ENCODE peak calls at places on chromosomes 7 and 10, in six cellular contexts. One of them, this sample, is unnamed. For H3K4me1, the result is how much of the 10 kb centered on the place peaks cover.

GRCh38 chr7:16590424-16590823 is 55.1 kb downstream of the ANKMY2 start:
- DNase-seq in transverse colon: no peak
- DNase-seq in GM12878: no peak
- DNase-seq in prostate gland: no peak
- DNase-seq in HepG2: no peak
- DNase-seq in HCT116: no peak
- DNase-seq in this sample: no peak

GRCh38 chr10:116113721-116114501 is 159.1 kb downstream of the GFRA1 start:
- DNase-seq in GM12878: no peak
- DNase-seq in HCT116: no peak
- DNase-seq in prostate gland: no peak
- DNase-seq in HepG2: no peak
- DNase-seq in transverse colon: no peak
- DNase-seq in this sample: no peak

GRCh38 chr10:84185526-84186175 is 8.7 kb upstream of the CDHR1 start:
- DNase-seq in transverse colon: no peak
- DNase-seq in GM12878: no peak
- DNase-seq in HepG2: no peak
- DNase-seq in HCT116: no peak
- DNase-seq in prostate gland: no peak
- DNase-seq in this sample: no peak

GRCh38 chr7:24779283-24779655 is 22.0 kb upstream of the GSDME start:
- DNase-seq in HepG2: no peak
- DNase-seq in HCT116: no peak
- DNase-seq in prostate gland: no peak
- DNase-seq in transverse colon: no peak
- DNase-seq in GM12878: no peak
- DNase-seq in this sample: no peak

GRCh38 chr7:76260171-76260703 is 42.2 kb upstream of the HSPB1 start:
- DNase-seq in HCT116: peak
- DNase-seq in transverse colon: no peak
- DNase-seq in prostate gland: no peak
- DNase-seq in GM12878: no peak
- DNase-seq in HepG2: peak
- DNase-seq in this sample: no peak

GRCh38 chr10:98223874-98224273 is 44.1 kb downstream of the LOXL4 start:
- DNase-seq in GM12878: no peak
- DNase-seq in prostate gland: no peak
- DNase-seq in transverse colon: no peak
- DNase-seq in HCT116: no peak
- DNase-seq in HepG2: no peak
- DNase-seq in this sample: no peak

GRCh38 chr7:133517766-133518165 is 264.9 kb downstream of the EXOC4 start:
- DNase-seq in HepG2: no peak
- DNase-seq in HCT116: no peak
- DNase-seq in transverse colon: no peak
- DNase-seq in GM12878: no peak
- DNase-seq in prostate gland: no peak
- DNase-seq in this sample: no peak

GRCh38 chr7:49894543-49894942 is 121.1 kb downstream of the VWC2 start:
- DNase-seq in prostate gland: no peak
- DNase-seq in HepG2: no peak
- DNase-seq in HCT116: no peak
- DNase-seq in transverse colon: no peak
- DNase-seq in GM12878: no peak
- DNase-seq in this sample: no peak

GRCh38 chr10:79243211-79244067 is 103.8 kb upstream of the PPIF start:
- DNase-seq in GM12878: no peak
- DNase-seq in HepG2: no peak
- DNase-seq in HCT116: no peak
- DNase-seq in transverse colon: peak
- DNase-seq in prostate gland: no peak
- DNase-seq in this sample: peak

GRCh38 chr10:86342111-86342863 is 24.3 kb downstream of the GRID1 start:
- DNase-seq in GM12878: no peak
- DNase-seq in HepG2: no peak
- DNase-seq in HCT116: no peak
- DNase-seq in transverse colon: no peak
- DNase-seq in prostate gland: no peak
- DNase-seq in this sample: no peak

GRCh38 chr7:148856891-148857290 is 27.2 kb downstream of the EZH2 start:
- DNase-seq in HCT116: no peak
- DNase-seq in prostate gland: no peak
- DNase-seq in transverse colon: no peak
- DNase-seq in HepG2: no peak
- DNase-seq in GM12878: no peak
- DNase-seq in this sample: no peak

GRCh38 chr10:118926018-118926417 is 103.5 kb upstream of the NANOS1 start:
- DNase-seq in HepG2: no peak
- DNase-seq in GM12878: no peak
- DNase-seq in transverse colon: no peak
- DNase-seq in prostate gland: no peak
- DNase-seq in HCT116: no peak
- DNase-seq in this sample: no peak

GRCh38 chr7:69630292-69630691 is 32.0 kb downstream of the AUTS2 start:
- DNase-seq in prostate gland: no peak
- DNase-seq in transverse colon: no peak
- DNase-seq in HCT116: no peak
- DNase-seq in GM12878: no peak
- DNase-seq in HepG2: no peak
- DNase-seq in this sample: no peak

GRCh38 chr10:132400041-132400546 is 3.1 kb downstream of the PWWP2B start:
- DNase-seq in GM12878: no peak
- DNase-seq in transverse colon: no peak
- DNase-seq in prostate gland: no peak
- DNase-seq in HepG2: no peak
- DNase-seq in HCT116: no peak
- DNase-seq in this sample: no peak

GRCh38 chr10:676178-676577 is 13.3 kb downstream of the DIP2C start:
- DNase-seq in GM12878: no peak
- DNase-seq in prostate gland: no peak
- DNase-seq in HepG2: no peak
- DNase-seq in HCT116: no peak
- DNase-seq in transverse colon: no peak
- DNase-seq in this sample: no peak

GRCh38 chr10:94997763-94998174 is 59.3 kb downstream of the CYP2C9 start:
- DNase-seq in HCT116: no peak
- DNase-seq in HepG2: no peak
- DNase-seq in prostate gland: no peak
- DNase-seq in GM12878: no peak
- DNase-seq in transverse colon: no peak
- DNase-seq in this sample: no peak

GRCh38 chr10:110020265-110020664 is 12.5 kb downstream of the ADD3 start:
- DNase-seq in transverse colon: no peak
- DNase-seq in HepG2: no peak
- DNase-seq in GM12878: no peak
- DNase-seq in prostate gland: no peak
- DNase-seq in HCT116: no peak
- DNase-seq in this sample: no peak

GRCh38 chr10:104328916-104329710 is 9.2 kb downstream of the ITPRIP start:
- DNase-seq in HepG2: peak
- DNase-seq in GM12878: no peak
- DNase-seq in prostate gland: peak
- DNase-seq in HCT116: peak
- DNase-seq in transverse colon: no peak
- DNase-seq in this sample: no peak

GRCh38 chr7:92608380-92609322 is 18.5 kb upstream of the FAM133B start:
- DNase-seq in transverse colon: no peak
- DNase-seq in GM12878: no peak
- DNase-seq in HepG2: no peak
- DNase-seq in prostate gland: no peak
- DNase-seq in HCT116: no peak
- DNase-seq in this sample: no peak

GRCh38 chr10:17188644-17189172 is 12.8 kb downstream of the TRDMT1 start:
- DNase-seq in HepG2: no peak
- DNase-seq in transverse colon: no peak
- DNase-seq in prostate gland: no peak
- DNase-seq in HCT116: no peak
- DNase-seq in GM12878: no peak
- DNase-seq in this sample: no peak

GRCh38 chr10:28928484-28928883 is 251.2 kb downstream of the BAMBI start:
- DNase-seq in GM12878: no peak
- DNase-seq in prostate gland: no peak
- DNase-seq in HepG2: peak
- DNase-seq in transverse colon: no peak
- DNase-seq in HCT116: peak
- DNase-seq in this sample: no peak

GRCh38 chr7:39621784-39622411 is 1.5 kb upstream of the RALA start:
- DNase-seq in GM12878: no peak
- DNase-seq in prostate gland: no peak
- DNase-seq in HCT116: no peak
- DNase-seq in transverse colon: no peak
- DNase-seq in HepG2: no peak
- DNase-seq in this sample: no peak

GRCh38 chr10:79195091-79195923 is 126.5 kb downstream of the ZMIZ1 start:
- DNase-seq in HepG2: peak
- DNase-seq in GM12878: no peak
- DNase-seq in prostate gland: peak
- DNase-seq in transverse colon: peak
- DNase-seq in HCT116: peak
- DNase-seq in this sample: peak

GRCh38 chr7:82446897-82447296 is 3.3 kb upstream of the CACNA2D1 start:
- DNase-seq in HepG2: no peak
- DNase-seq in HCT116: no peak
- DNase-seq in GM12878: no peak
- DNase-seq in prostate gland: no peak
- DNase-seq in transverse colon: no peak
- DNase-seq in this sample: no peak

GRCh38 chr10:11875499-11876281 is 52.5 kb downstream of the PROSER2 start:
- DNase-seq in transverse colon: peak
- DNase-seq in HCT116: peak
- DNase-seq in GM12878: no peak
- DNase-seq in HepG2: peak
- DNase-seq in prostate gland: peak
- DNase-seq in this sample: peak

GRCh38 chr7:114957434-114957833 is 35.5 kb downstream of the MDFIC start:
- DNase-seq in prostate gland: no peak
- DNase-seq in GM12878: no peak
- DNase-seq in HepG2: no peak
- DNase-seq in HCT116: no peak
- DNase-seq in transverse colon: no peak
- DNase-seq in this sample: no peak
- TF ChIP-seq POLR2AphosphoS5 in prostate gland: no peak
- TF ChIP-seq POLR2AphosphoS5 in GM12878: no peak
- TF ChIP-seq POLR2AphosphoS5 in HepG2: no peak
- TF ChIP-seq POLR2AphosphoS5 in HCT116: no peak
- TF ChIP-seq POLR2AphosphoS5 in transverse colon: no peak
- TF ChIP-seq POLR2AphosphoS5 in this sample: no peak

GRCh38 chr10:102435098-102435497 is 2.7 kb upstream of the CUEDC2 start:
- DNase-seq in HCT116: no peak
- DNase-seq in GM12878: no peak
- DNase-seq in prostate gland: no peak
- DNase-seq in transverse colon: no peak
- DNase-seq in HepG2: no peak
- DNase-seq in this sample: no peak

GRCh38 chr10:102434251-102434913 is 2.0 kb upstream of the CUEDC2 start:
- DNase-seq in HepG2: peak
- DNase-seq in prostate gland: no peak
- DNase-seq in GM12878: no peak
- DNase-seq in HCT116: no peak
- DNase-seq in transverse colon: no peak
- DNase-seq in this sample: no peak

GRCh38 chr10:102436312-102436711 is 3.9 kb upstream of the CUEDC2 start:
- DNase-seq in transverse colon: no peak
- DNase-seq in HCT116: no peak
- DNase-seq in GM12878: no peak
- DNase-seq in HepG2: no peak
- DNase-seq in prostate gland: no peak
- DNase-seq in this sample: no peak

GRCh38 chr10:102437515-102437914 is 5.1 kb upstream of the CUEDC2 start:
- DNase-seq in transverse colon: no peak
- DNase-seq in prostate gland: no peak
- DNase-seq in GM12878: no peak
- DNase-seq in HCT116: no peak
- DNase-seq in HepG2: no peak
- DNase-seq in this sample: no peak

DNA sequence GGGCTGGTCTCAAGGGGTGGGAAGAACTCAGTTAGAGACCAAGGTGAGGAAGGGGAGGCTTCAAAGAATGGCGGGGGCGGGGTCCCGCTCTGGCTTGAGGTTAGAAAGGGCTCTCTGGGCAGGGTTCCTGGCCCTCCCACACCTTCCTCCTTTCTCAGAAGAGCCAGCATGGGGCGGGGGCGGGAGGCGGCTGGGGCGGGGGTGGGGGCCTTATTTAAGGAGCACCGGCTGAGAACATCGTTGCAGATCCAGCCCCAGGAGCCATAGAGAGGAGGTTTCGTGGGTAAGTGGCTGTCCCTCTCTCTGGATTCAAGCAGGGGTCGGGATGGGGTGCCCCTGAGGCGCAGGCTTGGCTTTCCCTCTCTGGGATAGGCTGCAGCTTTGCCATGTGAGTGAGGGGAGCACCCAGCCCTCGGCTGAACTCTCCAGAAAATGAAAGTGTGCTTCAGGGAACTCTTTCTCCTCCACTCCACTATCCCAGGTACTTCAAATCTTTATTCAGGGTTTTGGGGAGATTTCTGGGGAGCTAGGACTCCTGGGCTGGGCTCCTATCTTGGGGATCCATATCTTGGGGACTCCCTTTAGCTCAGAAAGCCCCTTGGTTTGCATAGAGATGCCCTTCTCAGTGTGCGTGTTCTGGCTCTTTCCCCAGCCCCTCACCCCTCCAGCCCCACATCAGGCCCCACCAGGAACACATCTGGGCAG is 3.3 kb upstream of the CUEDC2 start:
- DNase-seq in transverse colon: no peak
- DNase-seq in HCT116: no peak
- DNase-seq in HepG2: no peak
- DNase-seq in prostate gland: no peak
- DNase-seq in GM12878: no peak
- DNase-seq in this sample: no peak
- TF ChIP-seq POLR2A in transverse colon: no peak
- TF ChIP-seq POLR2A in HCT116: no peak
- TF ChIP-seq POLR2A in HepG2: no peak
- TF ChIP-seq POLR2A in prostate gland: no peak
- TF ChIP-seq POLR2A in GM12878: peak
- TF ChIP-seq POLR2A in this sample: no peak

DNA sequence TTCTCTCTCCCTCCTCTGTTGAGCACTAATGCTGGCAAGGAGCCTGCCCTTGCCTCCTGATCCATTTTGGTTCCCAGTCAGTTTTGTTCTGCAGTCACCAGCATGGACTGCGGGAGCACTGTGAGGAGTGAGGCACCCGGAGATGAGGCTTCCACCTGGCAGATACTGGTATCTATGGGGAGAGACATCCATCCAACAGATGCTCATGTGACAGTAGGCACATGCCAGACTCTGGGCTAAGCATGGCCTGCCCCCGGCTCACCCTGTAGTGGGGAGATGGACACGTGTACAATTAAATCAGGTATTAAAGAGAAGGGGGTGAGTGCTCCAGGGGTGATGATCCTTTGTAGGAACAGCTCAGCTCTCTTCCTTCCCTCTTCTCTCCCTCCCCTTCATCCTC is 74.0 kb upstream of the PODXL start:
- DNase-seq in prostate gland: no peak
- DNase-seq in HCT116: no peak
- DNase-seq in transverse colon: no peak
- DNase-seq in GM12878: no peak
- DNase-seq in HepG2: no peak
- DNase-seq in this sample: no peak
- H3K4me1 ChIP-seq in prostate gland: under half
- H3K4me1 ChIP-seq in HCT116: under half
- H3K4me1 ChIP-seq in transverse colon: under half
- H3K4me1 ChIP-seq in GM12878: under half
- H3K4me1 ChIP-seq in HepG2: under half
- H3K4me1 ChIP-seq in this sample: under half

GRCh38 chr7:130009848-130010688 is 41.1 kb downstream of the ZC3HC1 start:
- DNase-seq in HCT116: peak
- DNase-seq in transverse colon: peak
- DNase-seq in HepG2: peak
- DNase-seq in prostate gland: no peak
- DNase-seq in GM12878: peak
- DNase-seq in this sample: peak
- TF ChIP-seq POLR2AphosphoS5 in HCT116: no peak
- TF ChIP-seq POLR2AphosphoS5 in transverse colon: no peak
- TF ChIP-seq POLR2AphosphoS5 in HepG2: no peak
- TF ChIP-seq POLR2AphosphoS5 in prostate gland: no peak
- TF ChIP-seq POLR2AphosphoS5 in GM12878: no peak
- TF ChIP-seq POLR2AphosphoS5 in this sample: no peak

This sample was measured in stomach.